ENCODE peak calls at places on chromosomes 16 and 17, in ten cellular contexts. K is breast epithelium, G is stomach, B is endothelial cell of umbilical vein, J is sigmoid colon, F is suprapubic skin, S is HCT116, Z is K562, P is transverse colon, C is H1. E is an unnamed sample.

GRCh38 chr17:18066866-18067265 is 20.9 kb upstream of the DRG2 start:
- DNase-seq in K (no peak), G (no peak), B (no peak), J (no peak), F (no peak), S (no peak), Z (no peak), P (no peak), C (no peak), E (no peak)

GRCh38 chr17:67559381-67559966 is 158.3 kb upstream of the NOL11 start:
- DNase-seq in K (no peak), G (no peak), B (no peak), J (peak; percentile 30), F (no peak), S (no peak), Z (no peak), P (no peak), C (peak; percentile 61), E (no peak)

GRCh38 chr17:72730091-72730490 is 362.4 kb downstream of the SLC39A11 start:
- DNase-seq in K (no peak), G (no peak), B (peak; percentile 15), J (no peak), F (no peak), S (no peak), Z (no peak), P (no peak), C (no peak), E (no peak)

GRCh38 chr16:57601801-57602478 is 26.5 kb upstream of the ADGRG1 start:
- DNase-seq in K (no peak), G (no peak), B (no peak), J (peak; percentile 29), F (no peak), S (no peak), Z (peak; percentile 54), P (no peak), C (no peak), E (no peak)

GRCh38 chr17:71023631-71024030 is 854.3 kb downstream of the KCNJ2 start:
- DNase-seq in K (no peak), G (no peak), B (no peak), J (no peak), F (no peak), S (no peak), Z (no peak), P (no peak), C (no peak), E (no peak)

GRCh38 chr17:19568016-19568350 is 34.3 kb downstream of the SLC47A1 start:
- DNase-seq in K (no peak), G (no peak), B (no peak), J (no peak), F (no peak), S (no peak), Z (no peak), P (no peak), C (no peak), E (no peak)

GRCh38 chr17:56141046-56141839 is 12.0 kb upstream of the ANKFN1 start:
- DNase-seq in K (no peak), G (no peak), B (no peak), J (no peak), F (no peak), S (no peak), Z (no peak), P (no peak), C (no peak), E (no peak)

GRCh38 chr17:80855968-80856862 is 135.4 kb upstream of the CHMP6 start:
- DNase-seq in K (no peak), G (peak; percentile 50), B (peak; percentile 95), J (peak; percentile 90), F (peak; percentile 74), S (peak; percentile 94), Z (peak; percentile 75), P (peak; percentile 46), C (no peak), E (peak; percentile 82)

GRCh38 chr16:24577167-24577566 is 37.8 kb downstream of the RBBP6 start:
- DNase-seq in K (no peak), G (no peak), B (peak; percentile 94), J (no peak), F (no peak), S (no peak), Z (no peak), P (no peak), C (no peak), E (no peak)

GRCh38 chr16:30075503-30076275 is at the start of gene PPP4C:
- DNase-seq in K (peak; percentile 89), G (peak; percentile 95), B (peak; percentile 85), J (peak; percentile 97), F (peak; percentile 95), S (peak; percentile 68), Z (peak; percentile 85), P (peak; percentile 95), C (peak; percentile 92), E (peak; percentile 97)

GRCh38 chr16:69936252-69936651 is 14.9 kb upstream of the CLEC18A start:
- DNase-seq in K (no peak), G (no peak), B (no peak), J (no peak), F (no peak), S (no peak), Z (no peak), P (no peak), C (no peak), E (peak; percentile 37)

GRCh38 chr16:46859719-46860152 is 24.4 kb upstream of the GPT2 start:
- DNase-seq in K (no peak), G (peak; percentile 56), B (peak; percentile 73), J (no peak), F (no peak), S (peak; percentile 83), Z (no peak), P (peak; percentile 59), C (no peak), E (peak; percentile 31)

GRCh38 chr17:29577778-29578211 is 9.3 kb downstream of the TP53I13 start:
- DNase-seq in K (no peak), G (no peak), B (no peak), J (no peak), F (no peak), S (no peak), Z (no peak), P (no peak), C (no peak), E (no peak)

GRCh38 chr17:29576214-29577008 is 7.9 kb downstream of the TP53I13 start:
- DNase-seq in K (no peak), G (no peak), B (no peak), J (no peak), F (no peak), S (no peak), Z (no peak), P (no peak), C (no peak), E (peak; percentile 75)

GRCh38 chr17:29575511-29576213 is 7.2 kb downstream of the TP53I13 start:
- DNase-seq in K (no peak), G (no peak), B (no peak), J (no peak), F (peak; percentile 47), S (no peak), Z (no peak), P (no peak), C (no peak), E (peak; percentile 77)

GRCh38 chr17:29578626-29579485 is 10.4 kb downstream of the TP53I13 start:
- DNase-seq in K (no peak), G (no peak), B (no peak), J (no peak), F (no peak), S (no peak), Z (no peak), P (no peak), C (no peak), E (peak; percentile 58)

GRCh38 chr17:29577009-29577777 is 8.7 kb downstream of the TP53I13 start:
- DNase-seq in K (no peak), G (no peak), B (no peak), J (no peak), F (no peak), S (no peak), Z (no peak), P (no peak), C (no peak), E (peak; percentile 74)
- H3K4me3 ChIP-seq in K (no peak overlapping the region), G (no peak overlapping the region), B (no peak overlapping the region), J (no peak overlapping the region), F (no peak overlapping the region), S (no peak overlapping the region), Z (no peak overlapping the region), P (no peak overlapping the region), C (no peak overlapping the region), E (no peak overlapping the region)

GRCh38 chr16:1639840-1640239 is 27.7 kb downstream of the CRAMP1 start:
- DNase-seq in K (no peak), G (no peak), B (no peak), J (no peak), F (no peak), S (no peak), Z (no peak), P (no peak), C (no peak), E (no peak)
- H3K36me3 ChIP-seq in K (peaks cover 7% of the 10 kb centered on the region), G (peaks cover 95% of the 10 kb centered on the region), B (peaks cover 60% of the 10 kb centered on the region), J (peaks cover 56% of the 10 kb centered on the region), F (peaks cover 87% of the 10 kb centered on the region), S (peaks cover 23% of the 10 kb centered on the region), Z (peaks cover 90% of the 10 kb centered on the region), P (no peaks in the 10 kb centered on the region), C (peaks cover 40% of the 10 kb centered on the region), E (peaks cover 71% of the 10 kb centered on the region)

GRCh38 chr16:26859086-26859485 is 207.6 kb upstream of the C16orf82 start:
- DNase-seq in K (no peak), G (no peak), B (no peak), J (no peak), F (no peak), S (no peak), Z (no peak), P (no peak), C (no peak), E (no peak)

GRCh38 chr16:26860506-26860905 is 206.2 kb upstream of the C16orf82 start:
- DNase-seq in K (no peak), G (no peak), B (no peak), J (no peak), F (no peak), S (no peak), Z (no peak), P (no peak), C (no peak), E (no peak)

GRCh38 chr16:26863971-26864370 is 202.8 kb upstream of the C16orf82 start:
- DNase-seq in K (no peak), G (no peak), B (no peak), J (no peak), F (no peak), S (no peak), Z (no peak), P (no peak), C (no peak), E (no peak)
- TF ChIP-seq POLR2AphosphoS5 in K (no peak), G (no peak), B (no peak), J (no peak), F (no peak), S (no peak), Z (no peak), P (no peak), C (no peak), E (no peak)

DNA sequence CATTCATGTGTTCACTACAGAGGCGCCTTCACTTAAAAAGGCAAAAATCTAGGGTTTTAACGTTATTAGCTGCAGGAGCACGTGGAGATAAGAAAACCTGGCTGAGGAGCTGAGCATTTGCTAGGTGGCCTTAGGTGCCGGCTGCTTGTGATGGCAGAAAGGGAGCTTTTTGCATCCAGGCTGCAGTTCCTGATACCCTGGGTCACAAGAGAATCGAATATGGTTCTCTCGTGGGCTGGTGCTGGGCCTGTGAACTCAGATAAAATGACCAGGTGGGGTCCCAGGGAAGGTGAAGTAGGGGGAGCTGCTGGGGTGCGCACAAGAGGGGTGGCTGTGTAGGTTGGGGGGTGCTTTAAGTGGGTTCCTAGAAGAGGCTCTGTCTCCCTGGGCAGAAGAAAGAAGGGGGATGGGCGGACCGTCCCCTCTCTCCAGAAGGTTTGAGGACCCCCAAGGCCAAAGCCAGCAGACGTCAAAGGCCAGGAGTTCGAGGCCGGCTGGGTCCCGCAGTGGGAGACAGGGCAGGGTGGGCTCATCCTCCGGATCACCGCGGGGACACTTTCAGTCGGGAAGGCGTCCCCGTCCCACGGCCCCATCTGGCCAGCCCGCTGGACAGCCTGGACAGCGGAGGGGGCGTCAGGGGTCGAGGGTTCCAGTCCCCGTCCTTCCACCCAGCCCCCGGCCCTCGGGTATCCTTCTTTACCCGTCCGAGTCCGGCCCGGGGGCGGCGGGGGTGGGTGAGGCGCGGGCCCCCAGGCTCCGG is 740 bp upstream of the CMIP start:
- DNase-seq in K (peak; percentile 58), G (no peak), B (no peak), J (peak; percentile 79), F (peak; percentile 85), S (no peak), Z (no peak), P (peak; percentile 49), C (peak; percentile 74), E (peak; percentile 93)
- H3K4me3 ChIP-seq in K (peak overlapping the region; percentile 95), G (peak overlapping the region; percentile 47), B (peak overlapping the region; percentile 16), J (peak overlapping the region; percentile 94), F (peak overlapping the region; percentile 95), S (peak overlapping the region; percentile 48), Z (peak overlapping the region; percentile 42), P (peak overlapping the region; percentile 85), C (peak overlapping the region; percentile 52), E (peak overlapping the region; percentile 30)